ENCODE peak calls at places on chromosomes 13 and 19, in five cellular contexts. One of them, this sample, is unnamed.

GRCh38 chr19:29805026-29805925 is 6.5 kb upstream of the CCNE1 start:
- DNase-seq in colonic mucosa: no peak
- DNase-seq in HepG2: peak; percentile 77
- DNase-seq in IMR-90: peak; percentile 10
- DNase-seq in cardiac fibroblast: peak; percentile 49
- DNase-seq in this sample: no peak

GRCh38 chr13:19567820-19568534 is 6.6 kb upstream of the TPTE2 start:
- DNase-seq in colonic mucosa: no peak
- DNase-seq in HepG2: no peak
- DNase-seq in IMR-90: no peak
- DNase-seq in cardiac fibroblast: no peak
- DNase-seq in this sample: no peak

GRCh38 chr19:36573948-36574726 is 1.0 kb upstream of the ZNF529 start:
- DNase-seq in colonic mucosa: no peak
- DNase-seq in HepG2: peak; percentile 13
- DNase-seq in IMR-90: peak; percentile 35
- DNase-seq in cardiac fibroblast: peak; percentile 47
- DNase-seq in this sample: peak; percentile 32

GRCh38 chr13:50650936-50651638 is 192.4 kb downstream of the DLEU7 start:
- DNase-seq in colonic mucosa: no peak
- DNase-seq in HepG2: no peak
- DNase-seq in IMR-90: peak; percentile 46
- DNase-seq in cardiac fibroblast: peak; percentile 47
- DNase-seq in this sample: peak; percentile 24

GRCh38 chr13:51976423-51976822 is 34.8 kb downstream of the ATP7B start:
- DNase-seq in colonic mucosa: no peak
- DNase-seq in HepG2: no peak
- DNase-seq in IMR-90: no peak
- DNase-seq in cardiac fibroblast: no peak
- DNase-seq in this sample: no peak

GRCh38 chr19:12946092-12946845 is 607 bp downstream of the RAD23A start:
- DNase-seq in colonic mucosa: peak; percentile 72
- DNase-seq in HepG2: peak; percentile 71
- DNase-seq in IMR-90: peak; percentile 80
- DNase-seq in cardiac fibroblast: peak; percentile 83
- DNase-seq in this sample: peak; percentile 88

GRCh38 chr19:19634516-19635312 is 6.7 kb upstream of the LPAR2 start:
- DNase-seq in colonic mucosa: no peak
- DNase-seq in HepG2: no peak
- DNase-seq in IMR-90: no peak
- DNase-seq in cardiac fibroblast: no peak
- DNase-seq in this sample: no peak

GRCh38 chr13:77429320-77430142 is 102.6 kb upstream of the MYCBP2 start:
- DNase-seq in colonic mucosa: no peak
- DNase-seq in HepG2: no peak
- DNase-seq in IMR-90: no peak
- DNase-seq in cardiac fibroblast: peak; percentile 1
- DNase-seq in this sample: peak; percentile 68

GRCh38 chr19:52963229-52963760 is 614 bp upstream of the ZNF816 start:
- DNase-seq in colonic mucosa: peak; percentile 33
- DNase-seq in HepG2: peak; percentile 2
- DNase-seq in IMR-90: no peak
- DNase-seq in cardiac fibroblast: no peak
- DNase-seq in this sample: no peak

GRCh38 chr13:75432045-75432444 is 49.9 kb downstream of the TBC1D4 start:
- DNase-seq in colonic mucosa: no peak
- DNase-seq in HepG2: peak; percentile 36
- DNase-seq in IMR-90: peak; percentile 18
- DNase-seq in cardiac fibroblast: peak; percentile 26
- DNase-seq in this sample: no peak

GRCh38 chr19:11264452-11265176 is 2.3 kb upstream of the DOCK6 start:
- DNase-seq in colonic mucosa: peak; percentile 92
- DNase-seq in HepG2: peak; percentile 31
- DNase-seq in IMR-90: no peak
- DNase-seq in cardiac fibroblast: peak; percentile 36
- DNase-seq in this sample: no peak

GRCh38 chr19:46881092-46881491 is 20.3 kb downstream of the ARHGAP35 start:
- DNase-seq in colonic mucosa: no peak
- DNase-seq in HepG2: peak; percentile 35
- DNase-seq in IMR-90: no peak
- DNase-seq in cardiac fibroblast: no peak
- DNase-seq in this sample: no peak
- TF ChIP-seq CTCF in colonic mucosa: no peak
- TF ChIP-seq CTCF in HepG2: no peak
- TF ChIP-seq CTCF in IMR-90: no peak
- TF ChIP-seq CTCF in cardiac fibroblast: no peak
- TF ChIP-seq CTCF in this sample: no peak

GRCh38 chr19:57771417-57771816 is 1.9 kb downstream of the ZNF586 start:
- DNase-seq in colonic mucosa: no peak
- DNase-seq in HepG2: no peak
- DNase-seq in IMR-90: no peak
- DNase-seq in cardiac fibroblast: no peak
- DNase-seq in this sample: no peak
- H3K4me3 ChIP-seq in colonic mucosa: no peak overlapping the region
- H3K4me3 ChIP-seq in HepG2: no peak overlapping the region
- H3K4me3 ChIP-seq in IMR-90: no peak overlapping the region
- H3K4me3 ChIP-seq in cardiac fibroblast: no peak overlapping the region
- H3K4me3 ChIP-seq in this sample: no peak overlapping the region

GRCh38 chr19:4064551-4065260 is 2.0 kb downstream of the ZBTB7A start:
- DNase-seq in colonic mucosa: peak; percentile 61
- DNase-seq in HepG2: no peak
- DNase-seq in IMR-90: no peak
- DNase-seq in cardiac fibroblast: no peak
- DNase-seq in this sample: peak; percentile 35

GRCh38 chr19:4062576-4063368 is 3.9 kb downstream of the ZBTB7A start:
- DNase-seq in colonic mucosa: peak; percentile 62
- DNase-seq in HepG2: no peak
- DNase-seq in IMR-90: no peak
- DNase-seq in cardiac fibroblast: no peak
- DNase-seq in this sample: no peak

GRCh38 chr19:4061683-4062575 is 4.8 kb downstream of the ZBTB7A start:
- DNase-seq in colonic mucosa: peak; percentile 94
- DNase-seq in HepG2: no peak
- DNase-seq in IMR-90: no peak
- DNase-seq in cardiac fibroblast: no peak
- DNase-seq in this sample: no peak

GRCh38 chr19:4064073-4064550 is 2.6 kb downstream of the ZBTB7A start:
- DNase-seq in colonic mucosa: peak; percentile 46
- DNase-seq in HepG2: no peak
- DNase-seq in IMR-90: peak; percentile 37
- DNase-seq in cardiac fibroblast: peak; percentile 35
- DNase-seq in this sample: peak; percentile 50

DNA sequence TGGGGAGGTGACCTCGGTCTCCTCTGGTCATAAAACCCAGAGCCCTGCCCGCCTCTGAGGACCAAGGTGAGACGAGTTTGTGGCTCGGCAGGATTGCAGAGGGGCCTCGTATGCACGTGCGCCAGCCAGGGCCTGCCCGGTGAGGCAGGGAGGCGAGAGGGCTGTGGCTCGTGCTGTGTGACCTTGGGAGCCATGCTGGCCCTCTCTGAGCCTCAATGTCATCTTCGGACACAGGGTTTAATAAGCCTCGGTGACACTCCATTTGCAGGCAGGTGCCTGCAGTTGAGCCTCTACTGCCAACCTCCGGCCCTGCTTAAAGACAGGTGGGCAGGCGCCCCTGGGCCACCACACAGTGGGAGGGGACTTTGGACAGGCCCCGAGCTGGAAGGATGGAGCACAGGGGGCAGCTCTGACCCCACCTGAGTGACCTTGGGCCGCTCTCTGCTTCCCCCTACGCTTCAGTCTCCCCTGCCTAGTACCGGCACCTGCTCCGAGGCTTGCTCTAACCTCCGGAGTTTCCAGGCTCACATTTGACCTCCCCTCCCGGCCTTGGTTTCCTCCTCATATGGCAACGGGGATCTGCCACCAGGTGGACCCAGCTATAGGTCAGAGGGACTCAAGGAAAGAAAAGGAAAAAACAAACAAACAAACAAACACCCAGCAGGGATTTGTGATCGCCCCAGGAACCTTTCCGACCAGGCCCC is 3.2 kb downstream of the ZBTB7A start:
- DNase-seq in colonic mucosa: peak; percentile 50
- DNase-seq in HepG2: no peak
- DNase-seq in IMR-90: no peak
- DNase-seq in cardiac fibroblast: no peak
- DNase-seq in this sample: no peak
- TF ChIP-seq CTCF in colonic mucosa: no peak
- TF ChIP-seq CTCF in HepG2: no peak
- TF ChIP-seq CTCF in IMR-90: no peak
- TF ChIP-seq CTCF in cardiac fibroblast: peak; percentile 17
- TF ChIP-seq CTCF in this sample: peak; percentile 9

DNA sequence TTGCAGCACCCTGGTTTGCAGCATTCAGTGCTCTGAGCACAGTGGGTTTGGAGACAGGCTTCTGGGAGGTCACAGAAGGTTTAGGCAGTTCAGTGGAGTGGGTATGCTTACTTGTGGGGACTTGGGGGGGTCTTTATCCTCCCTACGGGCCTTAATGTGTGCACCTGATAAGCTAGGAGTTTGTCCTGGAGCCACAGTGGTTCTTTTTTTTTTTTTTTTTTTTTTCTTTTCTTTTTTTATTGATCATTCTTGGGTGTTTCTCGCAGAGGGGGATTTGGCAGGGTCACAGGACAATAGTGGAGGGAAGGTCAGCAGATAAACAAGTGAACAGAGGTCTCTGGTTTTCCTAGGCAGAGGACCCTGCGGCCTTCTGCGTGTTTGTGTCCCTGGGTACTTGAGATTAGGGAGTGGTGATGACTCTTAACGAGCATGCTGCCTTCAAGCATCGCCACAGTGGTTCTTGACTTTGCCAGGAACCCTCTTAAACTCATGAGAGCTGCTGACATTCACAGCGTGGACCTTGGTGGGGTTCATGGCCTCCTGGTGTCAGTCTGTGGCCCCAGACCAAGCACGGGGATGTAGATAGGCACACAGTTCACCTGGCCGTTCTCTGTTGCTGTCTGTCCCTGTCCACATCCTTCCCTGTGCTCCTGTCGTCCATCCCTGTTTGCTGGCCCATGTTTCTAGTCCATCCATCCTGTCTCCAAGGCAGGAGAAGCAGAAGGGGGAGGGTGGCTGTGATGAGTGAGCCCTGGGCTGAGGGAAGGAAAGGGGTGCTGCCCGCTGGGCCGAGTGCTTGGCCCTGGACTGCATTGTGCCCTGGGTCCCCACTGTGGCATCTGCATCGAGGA is 2.7 kb downstream of the EGLN2 start:
- DNase-seq in colonic mucosa: no peak
- DNase-seq in HepG2: no peak
- DNase-seq in IMR-90: no peak
- DNase-seq in cardiac fibroblast: no peak
- DNase-seq in this sample: no peak
- H3K4me3 ChIP-seq in colonic mucosa: no peak overlapping the region
- H3K4me3 ChIP-seq in HepG2: no peak overlapping the region
- H3K4me3 ChIP-seq in IMR-90: no peak overlapping the region
- H3K4me3 ChIP-seq in cardiac fibroblast: peak overlapping the region; percentile 86
- H3K4me3 ChIP-seq in this sample: no peak overlapping the region

DNA sequence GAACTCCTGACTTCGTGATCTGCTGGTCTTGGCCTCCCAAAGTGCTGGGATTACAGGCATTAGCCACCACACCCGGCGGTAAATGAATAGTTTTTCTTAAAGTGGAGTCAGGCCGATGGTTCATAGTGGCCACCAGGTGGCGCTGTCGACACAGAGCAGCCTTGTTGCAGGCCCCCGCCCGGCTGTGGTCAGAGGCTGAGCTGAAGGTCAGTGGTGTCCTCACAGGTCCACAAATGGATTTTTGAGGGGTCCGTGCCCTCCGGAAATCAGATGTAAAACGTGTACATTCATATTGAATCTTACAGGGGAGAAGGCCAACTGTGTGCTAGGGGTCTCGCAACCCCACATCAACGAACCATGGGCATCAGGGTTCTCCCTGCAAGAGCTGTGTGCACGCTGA is 13.4 kb upstream of the WDR18 start:
- DNase-seq in colonic mucosa: no peak
- DNase-seq in HepG2: no peak
- DNase-seq in IMR-90: no peak
- DNase-seq in cardiac fibroblast: peak; percentile 33
- DNase-seq in this sample: no peak
- TF ChIP-seq CTCF in colonic mucosa: peak; percentile 18
- TF ChIP-seq CTCF in HepG2: peak; percentile 79
- TF ChIP-seq CTCF in IMR-90: peak; percentile 45
- TF ChIP-seq CTCF in cardiac fibroblast: peak; percentile 63
- TF ChIP-seq CTCF in this sample: peak; percentile 60

DNA sequence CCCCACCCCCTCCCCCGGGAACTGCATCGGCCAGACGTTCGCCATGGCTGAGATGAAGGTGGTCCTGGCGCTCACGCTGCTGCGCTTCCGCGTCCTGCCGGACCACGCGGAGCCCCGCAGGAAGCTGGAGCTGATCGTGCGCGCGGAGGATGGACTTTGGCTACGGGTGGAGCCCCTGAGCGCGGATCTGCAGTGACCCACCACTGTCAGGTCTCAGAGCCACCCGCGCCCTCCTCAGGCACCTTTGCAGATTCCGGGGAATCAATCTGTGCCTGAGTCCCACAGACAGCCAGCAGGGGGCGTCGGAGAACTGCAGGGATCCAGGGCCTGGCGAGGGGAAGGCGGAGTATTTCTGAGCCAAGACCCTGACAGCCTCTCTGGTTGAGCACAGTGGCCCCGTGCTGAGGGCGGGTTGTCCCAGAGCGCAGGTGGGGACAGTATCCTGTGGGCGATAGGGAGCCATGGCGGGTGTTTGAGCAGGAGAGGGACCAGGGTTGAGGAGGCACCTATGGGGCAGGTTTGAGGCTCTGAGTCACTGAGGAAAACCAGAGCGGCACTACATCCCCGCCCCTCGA is 30.4 kb upstream of the CYP4F8 start:
- DNase-seq in colonic mucosa: peak; percentile 85
- DNase-seq in HepG2: peak; percentile 74
- DNase-seq in IMR-90: peak; percentile 28
- DNase-seq in cardiac fibroblast: peak; percentile 60
- DNase-seq in this sample: peak; percentile 5
- H3K4me3 ChIP-seq in colonic mucosa: no peak overlapping the region
- H3K4me3 ChIP-seq in HepG2: peak overlapping the region; percentile 30
- H3K4me3 ChIP-seq in IMR-90: no peak overlapping the region
- H3K4me3 ChIP-seq in cardiac fibroblast: no peak overlapping the region
- H3K4me3 ChIP-seq in this sample: no peak overlapping the region

DNA sequence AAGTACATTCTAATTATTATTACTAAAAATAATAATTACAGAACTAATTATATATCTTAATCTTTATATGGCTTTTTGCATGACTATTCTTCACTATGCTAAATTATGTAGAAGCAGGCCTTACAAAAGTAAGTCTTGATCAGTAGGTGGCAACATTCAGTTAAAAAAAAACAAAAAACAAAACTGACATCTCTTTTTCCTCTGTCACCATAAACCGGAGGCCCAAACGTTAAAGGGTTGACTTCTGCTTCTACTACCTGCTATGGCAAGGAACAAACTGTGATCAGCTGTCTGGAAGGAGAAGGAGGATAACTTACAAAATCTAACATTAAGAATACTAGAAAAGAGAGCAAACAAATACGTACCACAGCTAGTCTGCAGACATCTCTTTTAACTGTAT is 1525.6 kb downstream of the SLITRK1 start:
- DNase-seq in colonic mucosa: no peak
- DNase-seq in HepG2: no peak
- DNase-seq in IMR-90: no peak
- DNase-seq in cardiac fibroblast: no peak
- DNase-seq in this sample: peak; percentile 5
- TF ChIP-seq CTCF in colonic mucosa: no peak
- TF ChIP-seq CTCF in HepG2: no peak
- TF ChIP-seq CTCF in IMR-90: no peak
- TF ChIP-seq CTCF in cardiac fibroblast: no peak
- TF ChIP-seq CTCF in this sample: peak; percentile 3

This sample was measured in astrocyte of the spinal cord.